ENCODE peak calls at places on chromosomes 11 and 22, in five cellular contexts. B is BE2C, V is AG09309, Q is DND-41, D is stomach. P is an unnamed sample.

GRCh38 chr11:45045692-45046471 is 95.2 kb upstream of the TP53I11 start:
- DNase-seq in D (peak; percentile 31), Q (no peak), B (no peak), V (peak; percentile 14), P (no peak)

GRCh38 chr11:8242113-8242475 is 21.6 kb downstream of the LMO1 start:
- DNase-seq in B (no peak), V (no peak), Q (no peak), D (no peak), P (no peak)

GRCh38 chr22:47439643-47440265 is 677.3 kb downstream of the TBC1D22A start:
- DNase-seq in B (no peak), V (no peak), Q (no peak), D (no peak), P (no peak)

GRCh38 chr11:83044958-83045712 is 26.6 kb downstream of the RAB30 start:
- DNase-seq in V (peak; percentile 46), Q (no peak), B (no peak), D (no peak), P (no peak)

GRCh38 chr11:4607111-4607510 is 920 bp downstream of the TRIM68 start:
- DNase-seq in V (no peak), D (no peak), B (no peak), Q (no peak), P (no peak)

GRCh38 chr11:8093931-8094575 is 13.0 kb downstream of the TUB start:
- DNase-seq in D (peak; percentile 15), B (no peak), Q (no peak), V (no peak), P (no peak)

GRCh38 chr11:126880872-126881271 is 119.7 kb downstream of the KIRREL3 start:
- DNase-seq in V (no peak), D (no peak), Q (no peak), B (no peak), P (no peak)

GRCh38 chr22:47390026-47390970 is 627.8 kb downstream of the TBC1D22A start:
- DNase-seq in B (no peak), Q (no peak), D (no peak), V (no peak), P (no peak)

GRCh38 chr11:67417425-67417824 is 1.9 kb downstream of the CARNS1 start:
- DNase-seq in Q (no peak), V (no peak), B (no peak), D (no peak), P (no peak)

GRCh38 chr22:32204211-32204855 is 540 bp downstream of the RFPL2 start:
- DNase-seq in D (no peak), V (no peak), B (no peak), Q (no peak), P (no peak)

GRCh38 chr22:50671641-50672040 is 982 bp upstream of the SHANK3 start:
- DNase-seq in V (no peak), Q (no peak), D (no peak), B (no peak), P (no peak)

GRCh38 chr22:39343259-39344045 is 6.3 kb upstream of the SYNGR1 start:
- DNase-seq in Q (peak; percentile 67), V (no peak), D (peak; percentile 75), B (peak; percentile 72), P (peak; percentile 22)

GRCh38 chr11:65470433-65470832 is 28.4 kb upstream of the MALAT1 start:
- DNase-seq in B (no peak), D (no peak), V (no peak), Q (no peak), P (no peak)

GRCh38 chr22:28728002-28728401 is 13.6 kb downstream of the CHEK2 start:
- DNase-seq in Q (no peak), D (no peak), V (no peak), B (no peak), P (no peak)
- TF ChIP-seq CTCF in Q (no peak), D (no peak), V (no peak), B (no peak), P (no peak)

DNA sequence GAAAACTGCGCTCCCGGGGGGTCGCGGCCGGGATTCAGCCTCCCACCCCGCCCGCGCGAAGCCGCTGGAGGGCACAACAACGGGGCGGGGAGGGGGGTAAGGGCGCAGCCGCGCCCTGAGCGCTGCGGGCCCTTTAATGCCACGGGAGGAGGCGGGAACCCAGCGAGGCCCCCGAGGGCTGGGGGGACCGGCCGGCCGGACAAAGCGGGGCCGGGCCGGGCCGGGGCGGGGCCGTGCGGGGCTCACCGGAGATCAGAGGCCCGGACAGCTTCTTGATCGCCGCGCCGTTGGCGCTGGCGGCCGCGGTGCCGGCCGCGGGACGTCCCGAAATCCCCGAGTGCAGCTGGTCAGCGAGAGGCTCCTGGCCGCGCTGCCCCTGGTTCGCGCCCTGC is 1.2 kb downstream of the CDKN1C start:
- DNase-seq in B (no peak), V (no peak), Q (no peak), D (peak; percentile 62), P (no peak)
- H3K4me3 ChIP-seq in B (no peak overlapping the region), V (peak overlapping the region; percentile 21), Q (no peak overlapping the region), D (peak overlapping the region; percentile 87), P (no peak overlapping the region)

GRCh38 chr11:57222239-57222638 is 14.8 kb downstream of the APLNR start:
- DNase-seq in V (no peak), B (no peak), D (no peak), Q (no peak), P (no peak)
- TF ChIP-seq CTCF in V (no peak), B (no peak), D (no peak), Q (no peak), P (no peak)

GRCh38 chr22:19664951-19665783 is 49.1 kb upstream of the SEPTIN5 start:
- DNase-seq in V (no peak), Q (no peak), D (no peak), B (no peak), P (no peak)
- H3K4me3 ChIP-seq in V (no peak overlapping the region), Q (no peak overlapping the region), D (no peak overlapping the region), B (no peak overlapping the region), P (no peak overlapping the region)

GRCh38 chr22:40525250-40525884 is 111.2 kb downstream of the MRTFA start:
- DNase-seq in D (peak; percentile 48), V (no peak), B (peak; percentile 61), Q (peak; percentile 73), P (no peak)
- TF ChIP-seq CTCF in D (peak; percentile 59), V (peak; percentile 77), B (peak; percentile 86), Q (peak; percentile 75), P (peak; percentile 65)

DNA sequence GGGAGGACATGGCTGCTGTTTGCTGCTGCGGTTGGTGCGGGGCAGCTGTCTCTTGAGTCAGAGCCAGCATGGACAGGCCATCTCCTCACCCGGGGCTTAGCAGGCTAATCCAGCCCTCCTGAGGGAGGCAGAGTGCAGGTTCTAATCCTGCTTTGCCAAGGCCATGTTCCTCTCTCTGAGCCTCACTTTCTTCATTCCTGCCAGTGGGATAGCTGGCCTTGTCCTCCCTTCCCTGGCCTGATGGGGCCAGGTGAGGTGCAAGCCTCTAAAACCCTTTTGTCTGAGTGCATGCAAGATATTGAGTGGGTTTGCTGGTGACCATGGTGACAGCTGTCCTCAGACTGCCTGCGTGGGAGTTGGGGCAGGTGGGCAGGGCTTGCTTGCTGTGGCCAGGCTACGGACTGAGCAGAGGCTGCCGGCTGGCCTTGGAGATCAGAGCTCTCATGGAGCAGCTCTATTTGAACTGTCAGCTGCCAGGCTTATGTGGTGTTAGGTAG is 3.6 kb downstream of the USP35 start:
- DNase-seq in Q (no peak), V (no peak), D (no peak), B (no peak), P (no peak)
- H3K4me3 ChIP-seq in Q (no peak overlapping the region), V (no peak overlapping the region), D (no peak overlapping the region), B (no peak overlapping the region), P (no peak overlapping the region)

DNA sequence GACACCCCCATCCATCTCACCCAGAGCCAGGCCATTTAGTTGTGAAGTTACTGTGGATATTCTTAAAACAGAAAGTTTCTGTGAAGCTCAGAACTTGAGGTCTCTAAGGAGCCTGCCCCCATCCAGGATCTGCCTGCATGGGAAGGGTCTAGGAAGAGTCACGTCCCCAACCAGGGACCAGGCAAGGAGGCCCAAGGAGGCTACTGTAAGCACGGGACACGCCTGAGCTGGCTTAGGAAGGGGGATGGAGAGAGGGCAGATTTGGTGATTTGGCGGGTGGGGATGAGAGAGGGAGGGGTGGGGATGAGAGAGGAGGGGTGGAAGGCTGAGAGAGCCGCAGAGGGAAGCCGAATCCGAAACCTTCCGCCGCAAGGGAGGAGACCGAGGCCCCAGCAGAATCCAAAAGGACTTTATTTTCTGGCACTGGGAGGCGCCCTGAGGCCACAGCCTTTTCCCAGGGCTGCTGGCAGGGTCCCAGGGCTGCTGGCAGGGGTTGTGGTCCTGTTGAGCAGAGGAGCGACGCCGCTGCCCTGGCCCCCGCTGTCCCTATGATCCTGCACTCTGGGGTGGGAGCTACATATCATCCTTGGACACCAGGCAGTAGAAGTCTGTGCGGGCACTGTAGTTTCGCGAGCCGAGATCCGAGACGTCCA is 9.3 kb downstream of the SIGIRR start:
- DNase-seq in B (no peak), D (peak; percentile 64), V (no peak), Q (no peak), P (no peak)
- TF ChIP-seq CTCF in B (no peak), D (no peak), V (no peak), Q (no peak), P (no peak)

GRCh38 chr11:133809525-133810178 is 35.7 kb downstream of the SPATA19 start:
- DNase-seq in Q (no peak), B (no peak), D (no peak), V (no peak), P (no peak)
- H3K4me3 ChIP-seq in Q (no peak overlapping the region), B (no peak overlapping the region), D (no peak overlapping the region), V (no peak overlapping the region), P (no peak overlapping the region)

GRCh38 chr11:110430267-110431211 is 791 bp downstream of the FDX1 start:
- DNase-seq in V (no peak), B (no peak), D (peak; percentile 29), Q (peak; percentile 54), P (no peak)
- TF ChIP-seq CTCF in V (no peak), B (peak; percentile 0), D (no peak), Q (no peak), P (no peak)

GRCh38 chr22:30245181-30245984 is 1.2 kb downstream of the LIF start:
- DNase-seq in Q (peak; percentile 43), V (no peak), D (no peak), B (no peak), P (no peak)
- H3K4me3 ChIP-seq in Q (peak overlapping the region; percentile 32), V (peak overlapping the region; percentile 39), D (peak overlapping the region; percentile 51), B (peak overlapping the region; percentile 58), P (peak overlapping the region; percentile 48)